ENCODE peak calls at places on chromosomes 5 and 9, in ten cellular contexts. V is K562, X is Peyer's patch, K is GM20000, I is sigmoid colon, E is lung, Q is fibroblast of the aortic adventitia, D is WTC11, N is adrenal gland, Z is retinal pigment epithelial cell. T is an unnamed sample.

GRCh38 chr5:91162534-91163381 is 220.4 kb downstream of the ARRDC3 start:
- DNase-seq in V (peak), E (peak), N (peak), I (peak), Z (peak), D (no peak), Q (peak), X (no peak), K (peak), T (peak)

GRCh38 chr5:66587771-66588170 is 8.4 kb upstream of the MAST4 start:
- DNase-seq in E (no peak), V (no peak), Z (no peak), D (no peak), I (no peak), K (no peak), X (no peak), Q (no peak), N (no peak), T (no peak)

GRCh38 chr9:93132287-93132927 is 1.6 kb downstream of the NINJ1 start:
- DNase-seq in X (no peak), E (no peak), I (peak), D (no peak), Z (no peak), N (peak), K (no peak), Q (peak), V (no peak), T (no peak)

GRCh38 chr5:5183933-5184332 is 43.8 kb downstream of the ADAMTS16 start:
- DNase-seq in Z (no peak), N (no peak), E (no peak), I (no peak), V (no peak), K (no peak), D (no peak), X (no peak), Q (no peak), T (no peak)

GRCh38 chr9:131676431-131676972 is 63.4 kb downstream of the RAPGEF1 start:
- DNase-seq in Q (no peak), Z (no peak), V (no peak), K (no peak), X (peak), N (peak), D (no peak), I (no peak), E (no peak), T (no peak)

GRCh38 chr5:83562207-83562606 is 90.7 kb downstream of the VCAN start:
- DNase-seq in Z (no peak), Q (no peak), X (no peak), D (no peak), I (no peak), N (no peak), E (no peak), V (no peak), K (no peak), T (no peak)

GRCh38 chr9:129415031-129415953 is 205.6 kb downstream of the C9orf50 start:
- DNase-seq in X (no peak), I (no peak), V (no peak), Z (no peak), K (no peak), E (no peak), Q (peak), N (no peak), D (no peak), T (no peak)

GRCh38 chr5:177113566-177114424 is 19.8 kb upstream of the NSD1 start:
- DNase-seq in Z (no peak), I (peak), Q (peak), D (peak), V (peak), E (peak), X (peak), K (peak), N (peak), T (peak)

GRCh38 chr9:137550958-137551655 is 572 bp upstream of the MRPL41 start:
- DNase-seq in I (no peak), Q (peak), K (no peak), X (no peak), D (peak), Z (no peak), N (no peak), V (peak), E (peak), T (no peak)

GRCh38 chr5:118687671-118688621 is 300.4 kb downstream of the DTWD2 start:
- DNase-seq in I (no peak), X (no peak), N (no peak), V (no peak), K (no peak), D (no peak), Q (no peak), E (no peak), Z (no peak), T (no peak)

GRCh38 chr9:87557996-87558395 is 60.3 kb downstream of the DAPK1 start:
- DNase-seq in N (peak), X (no peak), E (no peak), D (no peak), Q (peak), V (no peak), Z (no peak), I (no peak), K (no peak), T (no peak)

GRCh38 chr5:168311061-168311566 is 19.7 kb downstream of the WWC1 start:
- DNase-seq in Q (no peak), I (no peak), X (no peak), D (peak), N (no peak), Z (no peak), K (no peak), E (no peak), V (peak), T (no peak)

GRCh38 chr9:69882998-69883565 is 62.5 kb downstream of the CFAP95 start:
- DNase-seq in E (no peak), Z (no peak), D (no peak), V (no peak), N (no peak), Q (no peak), X (no peak), I (no peak), K (no peak), T (no peak)

GRCh38 chr9:123111977-123112869 is 78.8 kb downstream of the GPR21 start:
- DNase-seq in X (no peak), I (no peak), Z (no peak), V (no peak), E (no peak), K (no peak), D (peak), N (no peak), Q (no peak), T (no peak)

GRCh38 chr5:123116063-123116462 is 27.0 kb downstream of the PRDM6 start:
- DNase-seq in V (no peak), N (no peak), X (no peak), E (no peak), I (no peak), D (no peak), Q (peak), K (no peak), Z (peak), T (no peak)

GRCh38 chr9:112338561-112338960 is 5.1 kb upstream of the PTBP3 start:
- DNase-seq in K (no peak), N (no peak), X (no peak), Z (no peak), V (no peak), Q (peak), I (no peak), E (no peak), D (no peak), T (no peak)

GRCh38 chr9:93254806-93255519 is 71.0 kb downstream of the WNK2 start:
- DNase-seq in D (no peak), I (peak), X (no peak), V (no peak), Z (no peak), E (no peak), N (peak), K (no peak), Q (no peak), T (peak)

GRCh38 chr9:96388144-96388543 is 4.6 kb upstream of the SLC35D2 start:
- DNase-seq in I (no peak), Z (no peak), V (no peak), D (no peak), X (no peak), E (no peak), N (no peak), K (no peak), Q (no peak), T (no peak)

GRCh38 chr5:65161655-65162054 is 320.1 kb downstream of the ADAMTS6 start:
- DNase-seq in Q (no peak), I (no peak), Z (no peak), X (no peak), D (no peak), K (no peak), V (no peak), E (no peak), N (no peak), T (no peak)

GRCh38 chr9:93203713-93204469 is 20.0 kb downstream of the WNK2 start:
- DNase-seq in D (no peak), V (no peak), Z (no peak), E (no peak), X (no peak), Q (no peak), K (no peak), I (no peak), N (no peak), T (no peak)

GRCh38 chr9:111427186-111427585 is 57.0 kb downstream of the ECPAS start:
- DNase-seq in Z (peak), X (no peak), K (peak), V (peak), D (no peak), N (no peak), E (no peak), Q (peak), I (no peak), T (no peak)

GRCh38 chr5:78320461-78320860 is 26.0 kb upstream of the AP3B1 start:
- DNase-seq in E (no peak), I (no peak), X (no peak), D (no peak), Z (no peak), K (peak), Q (peak), V (peak), N (no peak), T (no peak)

GRCh38 chr5:124231794-124232193 is 514.6 kb downstream of the ZNF608 start:
- DNase-seq in E (no peak), Z (no peak), K (no peak), X (no peak), Q (no peak), I (no peak), D (no peak), N (no peak), V (no peak), T (no peak)

GRCh38 chr9:11319477-11320060 is 706.8 kb upstream of the PTPRD start:
- DNase-seq in V (peak), I (no peak), E (no peak), X (no peak), D (peak), K (no peak), Z (no peak), Q (no peak), N (no peak), T (no peak)

GRCh38 chr9:97220894-97221477 is 86.5 kb upstream of the CCDC180 start:
- DNase-seq in D (peak), X (no peak), K (peak), I (no peak), Z (no peak), V (no peak), N (no peak), E (no peak), Q (no peak), T (no peak)

GRCh38 chr9:33139421-33140228 is 27.5 kb downstream of the B4GALT1 start:
- DNase-seq in V (peak), E (no peak), D (no peak), Q (peak), Z (peak), I (peak), N (peak), X (peak), K (no peak), T (no peak)

GRCh38 chr9:124010665-124011321 is 775 bp upstream of the LHX2 start:
- DNase-seq in V (no peak), E (no peak), I (no peak), Z (no peak), K (no peak), Q (no peak), D (peak), N (no peak), X (no peak), T (no peak)

GRCh38 chr9:90854637-90855036 is 53.0 kb downstream of the SYK start:
- DNase-seq in K (no peak), V (no peak), I (no peak), Q (no peak), E (no peak), X (no peak), Z (no peak), D (no peak), N (no peak), T (no peak)

GRCh38 chr9:16575142-16575877 is 295.2 kb downstream of the BNC2 start:
- DNase-seq in X (no peak), Z (no peak), K (no peak), V (no peak), I (no peak), D (no peak), Q (no peak), E (no peak), N (no peak), T (no peak)

GRCh38 chr5:132396589-132397001 is 27.1 kb downstream of the SLC22A5 start:
- DNase-seq in V (no peak), K (no peak), I (no peak), Z (no peak), Q (no peak), D (no peak), N (no peak), X (no peak), E (no peak), T (no peak)

GRCh38 chr9:128762664-128763449 is 8.9 kb downstream of the ZER1 start:
- DNase-seq in N (no peak), Q (no peak), V (no peak), X (no peak), I (no peak), K (no peak), D (no peak), E (no peak), Z (no peak), T (no peak)

GRCh38 chr5:150590979-150591411 is 49.5 kb upstream of the SYNPO start:
- DNase-seq in X (no peak), Q (no peak), E (no peak), K (no peak), Z (no peak), D (peak), V (no peak), N (no peak), I (peak), T (no peak)

GRCh38 chr5:150587830-150588494 is 52.5 kb upstream of the SYNPO start:
- DNase-seq in D (no peak), N (no peak), E (no peak), K (no peak), X (no peak), I (peak), Q (peak), Z (no peak), V (no peak), T (no peak)

GRCh38 chr5:150588495-150588890 is 52.0 kb upstream of the SYNPO start:
- DNase-seq in Z (no peak), Q (no peak), V (no peak), N (no peak), K (no peak), X (no peak), I (no peak), D (no peak), E (no peak), T (no peak)

GRCh38 chr5:150587016-150587415 is 53.4 kb upstream of the SYNPO start:
- DNase-seq in Z (no peak), K (no peak), N (no peak), V (no peak), E (no peak), I (no peak), Q (no peak), X (no peak), D (no peak), T (no peak)

GRCh38 chr5:150589791-150590601 is 50.5 kb upstream of the SYNPO start:
- DNase-seq in N (peak), V (peak), Z (no peak), Q (peak), X (peak), I (peak), D (peak), K (no peak), E (peak), T (no peak)
- TF ChIP-seq CTCF in N (peak), V (peak), Z (peak), Q (peak), X (peak), I (peak), D (no peak), K (no peak), E (peak), T (no peak)

DNA sequence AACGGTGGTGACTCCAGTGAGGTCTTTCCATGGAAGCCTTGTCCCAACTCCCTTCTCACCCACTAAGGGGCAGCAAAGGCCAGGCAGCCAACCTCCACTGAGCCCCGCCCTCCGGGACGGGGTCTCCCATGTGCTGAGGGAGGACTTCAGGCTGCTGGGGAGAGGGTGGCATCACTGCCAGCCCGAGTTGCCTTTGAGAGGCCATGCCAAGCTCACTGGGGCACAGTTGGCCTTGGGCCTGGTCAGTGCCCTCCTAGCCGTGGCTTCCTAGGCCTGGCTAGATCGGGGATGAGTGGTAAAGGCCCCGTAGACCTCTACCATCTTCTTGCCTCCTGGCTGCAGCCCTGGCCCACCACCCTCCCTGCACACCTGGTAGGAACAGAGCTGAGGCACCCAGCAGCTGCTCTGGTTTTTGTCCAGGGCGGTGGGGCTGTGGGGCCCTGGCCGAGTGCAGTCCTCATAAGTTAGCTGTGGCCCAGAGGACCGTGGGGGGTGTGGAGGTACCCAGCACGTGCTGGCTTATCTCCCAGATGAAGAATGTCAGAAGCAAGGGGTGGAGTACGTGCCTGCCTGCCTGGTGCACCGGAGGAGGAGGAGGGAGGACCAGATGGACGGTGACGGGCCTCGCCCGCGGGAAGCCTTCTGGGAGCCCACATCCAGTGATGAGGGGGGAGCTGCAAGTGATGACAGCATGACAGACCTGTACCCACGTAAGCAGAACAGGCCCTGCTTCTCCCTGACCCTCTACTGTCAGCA is 3.2 kb downstream of the SURF2 start:
- DNase-seq in Q (no peak), V (peak), Z (no peak), K (no peak), I (no peak), N (no peak), E (no peak), X (no peak), D (peak), T (no peak)
- TF ChIP-seq CTCF in Q (peak), V (peak), Z (peak), K (no peak), I (no peak), N (peak), E (no peak), X (peak), D (no peak), T (no peak)

GRCh38 chr5:175444905-175445456 is 999 bp upstream of the DRD1 start:
- DNase-seq in Z (no peak), X (no peak), Q (no peak), K (peak), V (no peak), I (no peak), D (peak), N (no peak), E (no peak), T (no peak)
- TF ChIP-seq CTCF in Z (no peak), X (no peak), Q (no peak), K (no peak), V (no peak), I (peak), D (no peak), N (no peak), E (no peak), T (no peak)

DNA sequence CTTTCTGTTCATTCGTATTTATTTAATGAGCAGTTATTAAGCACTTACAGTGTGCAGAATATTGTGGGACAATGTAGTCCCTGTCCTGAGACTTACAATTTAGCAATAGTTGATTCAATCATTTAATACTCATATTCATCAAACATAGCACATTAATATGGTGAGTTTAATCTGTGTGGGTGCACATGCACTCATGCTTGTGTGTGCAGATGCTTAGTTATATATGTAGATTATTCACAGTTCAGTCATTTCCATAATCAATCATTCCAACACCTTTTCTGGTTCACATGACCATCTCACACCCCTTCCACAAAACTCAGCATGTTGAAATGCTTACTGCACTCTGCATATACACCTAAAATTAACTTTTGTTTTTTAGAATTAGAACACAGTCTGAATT is 321.6 kb upstream of the RFX3 start:
- DNase-seq in X (no peak), V (no peak), K (no peak), Z (no peak), I (no peak), E (no peak), Q (no peak), N (no peak), D (no peak), T (no peak)
- TF ChIP-seq CTCF in X (no peak), V (no peak), K (no peak), Z (no peak), I (no peak), E (no peak), Q (no peak), N (no peak), D (no peak), T (no peak)

GRCh38 chr5:180648658-180649296 is 623 bp downstream of the FLT4 start:
- DNase-seq in Q (no peak), N (no peak), V (peak), D (peak), K (peak), E (no peak), I (peak), X (no peak), Z (no peak), T (no peak)
- TF ChIP-seq CTCF in Q (no peak), N (no peak), V (peak), D (peak), K (no peak), E (no peak), I (no peak), X (no peak), Z (peak), T (no peak)

GRCh38 chr9:95190413-95190812 is 127.1 kb downstream of the FANCC start:
- DNase-seq in K (no peak), N (no peak), I (no peak), E (no peak), V (no peak), X (no peak), Z (no peak), D (no peak), Q (no peak), T (no peak)

GRCh38 chr9:95193480-95193879 is 124.0 kb downstream of the FANCC start:
- DNase-seq in K (no peak), Q (no peak), X (no peak), V (no peak), N (no peak), Z (no peak), I (no peak), E (no peak), D (no peak), T (no peak)

GRCh38 chr9:95192631-95193030 is 124.9 kb downstream of the FANCC start:
- DNase-seq in X (no peak), N (no peak), K (no peak), E (no peak), I (no peak), Z (no peak), D (no peak), Q (no peak), V (no peak), T (no peak)

GRCh38 chr9:95189230-95190098 is 128.0 kb downstream of the FANCC start:
- DNase-seq in I (peak), N (peak), E (no peak), Z (no peak), Q (peak), K (no peak), D (no peak), X (no peak), V (no peak), T (no peak)

DNA sequence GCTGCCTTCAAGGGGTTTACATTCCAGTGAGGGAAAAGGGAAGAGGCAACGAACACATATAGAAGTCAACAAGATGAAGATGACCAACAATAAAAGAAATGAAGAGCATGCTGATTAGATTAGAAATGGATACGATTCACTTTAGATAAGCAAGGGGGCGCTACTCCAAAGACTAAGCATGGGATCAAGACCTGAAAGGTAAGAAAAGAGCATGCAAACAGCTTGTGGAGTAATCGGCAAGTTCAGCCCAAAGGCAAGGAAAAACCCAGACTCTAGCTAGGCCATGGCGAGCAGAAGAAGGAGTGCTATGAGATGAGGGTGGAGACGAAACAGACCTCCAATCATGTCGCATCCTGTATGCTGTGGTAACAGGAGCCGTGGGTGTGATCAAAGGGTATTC is 124.4 kb downstream of the FANCC start:
- DNase-seq in E (no peak), V (no peak), D (no peak), Z (no peak), X (no peak), N (no peak), K (no peak), Q (no peak), I (no peak), T (no peak)
- TF ChIP-seq CTCF in E (no peak), V (no peak), D (peak), Z (peak), X (no peak), N (no peak), K (no peak), Q (no peak), I (no peak), T (no peak)